ENCODE peak calls at places on chromosome 9, in four cellular contexts. W is activated naive CD4-positive, alpha-beta T cell treated with anti-CD3 and anti-CD28 coated beads for 36 hours; K is neuronal stem cell; V is NCI-H1105 treated with DMSO at 0.1 percent for 48 hours. N is an unnamed sample.

GRCh38 chr9:101566904-101567724 is 27.7 kb downstream of the PPP3R2 start:
- DNase-seq in W (peak), K (no peak), V (no peak), N (peak)

GRCh38 chr9:136886610-136887597 is 588 bp downstream of the TRAF2 start:
- DNase-seq in W (peak), K (peak), V (no peak), N (peak)

GRCh38 chr9:76624381-76625048 is 139.7 kb upstream of the PCA3 start:
- DNase-seq in W (no peak), K (no peak), V (no peak), N (no peak)

GRCh38 chr9:131020388-131020787 is 11.4 kb downstream of the LAMC3 start:
- DNase-seq in W (no peak), K (no peak), V (no peak), N (no peak)

GRCh38 chr9:107340920-107341632 is 58.0 kb downstream of the RAD23B start:
- DNase-seq in W (peak), K (peak), V (peak), N (peak)

GRCh38 chr9:17251100-17251499 is 116.3 kb downstream of the CNTLN start:
- DNase-seq in W (no peak), K (no peak), V (no peak), N (no peak)

GRCh38 chr9:131954299-131954698 is 125.4 kb downstream of the MED27 start:
- DNase-seq in W (peak), K (no peak), V (peak), N (no peak)

GRCh38 chr9:101027733-101028345 is 688 bp upstream of the PLPPR1 start:
- DNase-seq in W (no peak), K (peak), V (no peak), N (no peak)

GRCh38 chr9:21160178-21160577 is 6.3 kb downstream of the IFNA21 start:
- DNase-seq in W (peak), K (no peak), V (no peak), N (no peak)

GRCh38 chr9:108052431-108053080 is 563.0 kb upstream of the KLF4 start:
- DNase-seq in W (no peak), K (peak), V (no peak), N (no peak)

GRCh38 chr9:36319806-36320205 is 61.6 kb upstream of the GNE start:
- DNase-seq in W (no peak), K (no peak), V (no peak), N (no peak)

GRCh38 chr9:85599540-85600140 is 142.1 kb downstream of the AGTPBP1 start:
- DNase-seq in W (no peak), K (no peak), V (no peak), N (no peak)

GRCh38 chr9:111298831-111299603 is 31.0 kb downstream of the OR2K2 start:
- DNase-seq in W (no peak), K (peak), V (peak), N (peak)

GRCh38 chr9:616694-617093 is 224.8 kb upstream of the DMRT1 start:
- DNase-seq in W (no peak), K (no peak), V (no peak), N (no peak)

GRCh38 chr9:38432922-38433510 is 8.8 kb upstream of the IGFBPL1 start:
- DNase-seq in W (no peak), K (no peak), V (peak), N (peak)

GRCh38 chr9:111916234-111916645 is 19.6 kb downstream of the UGCG start:
- DNase-seq in W (peak), K (no peak), V (no peak), N (no peak)

GRCh38 chr9:83933804-83934203 is 12.6 kb upstream of the KIF27 start:
- DNase-seq in W (no peak), K (no peak), V (no peak), N (no peak)

GRCh38 chr9:129026442-129027223 is 1.5 kb downstream of the SH3GLB2 start:
- DNase-seq in W (no peak), K (no peak), V (no peak), N (no peak)

GRCh38 chr9:35972093-35972492 is 14.1 kb upstream of the OR2S2 start:
- DNase-seq in W (peak), K (no peak), V (no peak), N (peak)

GRCh38 chr9:4175846-4176245 is 124.0 kb downstream of the GLIS3 start:
- DNase-seq in W (no peak), K (no peak), V (no peak), N (no peak)

GRCh38 chr9:133534346-133535284 is at the start of gene ADAMTSL2:
- DNase-seq in W (peak), K (peak), V (peak), N (peak)

GRCh38 chr9:87551692-87552303 is 54.1 kb downstream of the DAPK1 start:
- DNase-seq in W (no peak), K (no peak), V (no peak), N (no peak)

GRCh38 chr9:138118601-138119071 is 241.1 kb downstream of the CACNA1B start:
- DNase-seq in W (no peak), K (no peak), V (no peak), N (no peak)